ENCODE peak calls at places on chromosomes 4 and X, in five cellular contexts. K is hepatocyte, U is tibial nerve, J is right atrium auricular region, O is A673. Q is an unnamed sample.
A peak's percentile ranks its signal among the peaks of the same experiment; 100 is the strongest.

GRCh38 chr4:104128031-104128849 is 366.5 kb downstream of the CXXC4 start:
- DNase-seq in K (no peak), U (no peak), J (no peak), O (no peak), Q (no peak)

GRCh38 chrX:22527302-22527701 is 254.6 kb downstream of the CBLL2 start:
- DNase-seq in K (no peak), U (no peak), J (no peak), O (no peak), Q (no peak)

GRCh38 chrX:3576886-3577516 is 136.4 kb downstream of the PRKX start:
- DNase-seq in K (no peak), U (no peak), J (no peak), O (no peak), Q (no peak)

GRCh38 chr4:23333556-23333945 is 556.3 kb downstream of the PPARGC1A start:
- DNase-seq in K (no peak), U (no peak), J (no peak), O (no peak), Q (no peak)

GRCh38 chrX:81414630-81415029 is 212.7 kb downstream of the SH3BGRL start:
- DNase-seq in K (no peak), U (no peak), J (no peak), O (peak; percentile 0), Q (no peak)

GRCh38 chr4:15989431-15989830 is 26.5 kb upstream of the FGFBP2 start:
- DNase-seq in K (no peak), U (no peak), J (no peak), O (no peak), Q (no peak)

GRCh38 chrX:17291141-17291900 is 83.7 kb upstream of the NHS start:
- DNase-seq in K (no peak), U (no peak), J (no peak), O (no peak), Q (no peak)

GRCh38 chrX:74804574-74804973 is 120.7 kb downstream of the NEXMIF start:
- DNase-seq in K (no peak), U (no peak), J (no peak), O (no peak), Q (no peak)

GRCh38 chr4:78162821-78163220 is 105.7 kb downstream of the FRAS1 start:
- DNase-seq in K (no peak), U (no peak), J (no peak), O (no peak), Q (no peak)

GRCh38 chrX:43456056-43456455 is 200.0 kb upstream of the MAOA start:
- DNase-seq in K (no peak), U (no peak), J (no peak), O (peak; percentile 4), Q (no peak)

GRCh38 chr4:187993827-187994226 is 1.7 kb upstream of the ZFP42 start:
- DNase-seq in K (peak; percentile 26), U (no peak), J (no peak), O (peak; percentile 56), Q (peak; percentile 63)

GRCh38 chr4:39637572-39638357 is 900 bp downstream of the SMIM14 start:
- DNase-seq in K (peak; percentile 73), U (peak; percentile 48), J (peak; percentile 68), O (peak; percentile 64), Q (peak; percentile 76)

GRCh38 chr4:102247041-102247440 is 98.2 kb downstream of the SLC39A8 start:
- DNase-seq in K (no peak), U (no peak), J (no peak), O (no peak), Q (no peak)

GRCh38 chr4:14091966-14092365 is 464.4 kb upstream of the BOD1L1 start:
- DNase-seq in K (no peak), U (no peak), J (no peak), O (no peak), Q (no peak)

GRCh38 chr4:5611656-5612187 is 96.6 kb downstream of the EVC2 start:
- DNase-seq in K (no peak), U (no peak), J (no peak), O (peak; percentile 63), Q (peak; percentile 32)

GRCh38 chr4:157043131-157043530 is 32.8 kb upstream of the GLRB start:
- DNase-seq in K (peak; percentile 12), U (no peak), J (no peak), O (peak; percentile 66), Q (peak; percentile 25)

GRCh38 chr4:159177265-159178146 is 74.6 kb downstream of the RAPGEF2 start:
- DNase-seq in K (no peak), U (no peak), J (no peak), O (no peak), Q (no peak)

GRCh38 chr4:159175165-159175988 is 72.5 kb downstream of the RAPGEF2 start:
- DNase-seq in K (peak; percentile 88), U (peak; percentile 79), J (peak; percentile 69), O (peak; percentile 95), Q (peak; percentile 79)

GRCh38 chr4:159175989-159176375 is 73.1 kb downstream of the RAPGEF2 start:
- DNase-seq in K (no peak), U (no peak), J (no peak), O (no peak), Q (no peak)

GRCh38 chr4:159171287-159171686 is 68.4 kb downstream of the RAPGEF2 start:
- DNase-seq in K (no peak), U (no peak), J (no peak), O (no peak), Q (no peak)

DNA sequence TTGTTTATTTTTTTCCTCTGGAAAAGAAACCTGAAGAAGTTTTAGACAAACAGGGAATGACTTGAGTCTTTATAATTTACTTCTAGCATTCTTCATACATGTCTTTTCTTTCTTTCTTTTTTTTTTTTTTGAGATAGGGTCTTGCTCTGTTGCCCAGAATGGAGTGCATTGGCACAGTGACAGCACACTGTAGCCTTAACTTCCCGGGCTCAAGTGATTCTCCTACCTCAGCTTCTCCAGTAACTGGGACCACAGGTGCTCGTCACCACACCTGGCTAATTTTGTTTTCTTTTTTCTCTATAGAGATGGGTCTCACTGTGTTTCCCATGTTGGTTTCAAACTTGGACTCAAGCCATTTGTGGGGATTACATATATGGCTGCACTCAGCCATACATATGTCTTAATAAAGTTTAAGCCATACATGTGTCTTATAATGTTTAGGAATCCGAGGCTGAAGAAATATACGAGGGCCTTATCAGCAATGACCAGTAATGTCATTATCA is 71.8 kb downstream of the RAPGEF2 start:
- DNase-seq in K (no peak), U (no peak), J (no peak), O (peak; percentile 32), Q (no peak)
- H3K4me1 ChIP-seq in K (peaks cover 12% of the 10 kb centered on the region), U (peaks cover 78% of the 10 kb centered on the region), J (peaks cover 74% of the 10 kb centered on the region), O (peaks cover 45% of the 10 kb centered on the region), Q (peaks cover 11% of the 10 kb centered on the region)

GRCh38 chr4:145511913-145512522 is 30.4 kb downstream of the SMAD1 start:
- DNase-seq in K (no peak), U (no peak), J (no peak), O (peak; percentile 34), Q (no peak)
- H3K4me1 ChIP-seq in K (no peaks in the 10 kb centered on the region), U (peaks cover 13% of the 10 kb centered on the region), J (peaks cover 14% of the 10 kb centered on the region), O (no peaks in the 10 kb centered on the region), Q (peaks cover 28% of the 10 kb centered on the region)

DNA sequence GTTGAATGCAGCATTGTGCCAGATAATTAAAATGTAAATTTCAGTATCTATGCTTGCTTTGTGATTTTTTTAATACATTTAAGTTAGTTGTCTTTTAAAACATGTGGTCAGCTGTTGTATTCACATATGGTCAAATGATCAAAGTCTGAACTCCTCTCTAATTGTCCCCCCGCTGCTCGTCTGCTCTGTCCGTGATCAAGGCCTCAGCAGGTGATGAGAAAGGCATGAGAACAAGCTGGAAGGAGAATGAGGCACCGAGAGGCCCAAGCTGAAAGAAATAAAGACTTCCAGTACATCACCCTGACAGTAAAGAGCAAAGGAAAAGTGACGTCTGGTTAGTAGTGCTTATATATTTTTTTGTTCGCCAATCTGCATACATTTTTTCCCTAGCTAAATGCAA is 181.3 kb downstream of the ZIC3 start:
- DNase-seq in K (no peak), U (no peak), J (no peak), O (no peak), Q (no peak)
- H3K4me1 ChIP-seq in K (no peaks in the 10 kb centered on the region), U (no peaks in the 10 kb centered on the region), J (no peaks in the 10 kb centered on the region), O (no peaks in the 10 kb centered on the region), Q (peaks cover 48% of the 10 kb centered on the region)

GRCh38 chr4:99078336-99078735 is 10.3 kb downstream of the ADH5 start:
- DNase-seq in K (no peak), U (no peak), J (no peak), O (no peak), Q (no peak)
- H3K4me1 ChIP-seq in K (no peaks in the 10 kb centered on the region), U (peaks cover 30% of the 10 kb centered on the region), J (no peaks in the 10 kb centered on the region), O (no peaks in the 10 kb centered on the region), Q (no peaks in the 10 kb centered on the region)

DNA sequence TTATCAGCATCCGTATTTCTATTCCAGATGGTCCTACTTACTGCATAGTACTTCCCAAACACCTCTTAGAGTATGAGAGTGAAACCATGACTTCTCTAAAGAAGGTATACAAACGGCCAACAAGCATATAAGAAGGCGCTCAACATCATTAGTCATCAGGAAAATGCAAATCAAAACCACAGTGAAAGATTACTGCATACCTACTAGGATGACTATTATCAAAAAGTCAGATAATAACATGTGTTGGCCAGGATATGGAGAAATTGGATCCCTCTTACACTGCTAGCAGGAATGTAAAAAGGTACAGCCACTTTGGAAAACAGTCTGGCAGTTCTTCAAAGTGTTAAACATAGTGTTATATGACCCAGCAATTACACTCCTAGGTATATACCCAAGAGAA is 215.3 kb upstream of the CXorf66 start:
- DNase-seq in K (no peak), U (no peak), J (no peak), O (no peak), Q (no peak)
- H3K4me1 ChIP-seq in K (no peaks in the 10 kb centered on the region), U (no peaks in the 10 kb centered on the region), J (no peaks in the 10 kb centered on the region), O (no peaks in the 10 kb centered on the region), Q (no peaks in the 10 kb centered on the region)

DNA sequence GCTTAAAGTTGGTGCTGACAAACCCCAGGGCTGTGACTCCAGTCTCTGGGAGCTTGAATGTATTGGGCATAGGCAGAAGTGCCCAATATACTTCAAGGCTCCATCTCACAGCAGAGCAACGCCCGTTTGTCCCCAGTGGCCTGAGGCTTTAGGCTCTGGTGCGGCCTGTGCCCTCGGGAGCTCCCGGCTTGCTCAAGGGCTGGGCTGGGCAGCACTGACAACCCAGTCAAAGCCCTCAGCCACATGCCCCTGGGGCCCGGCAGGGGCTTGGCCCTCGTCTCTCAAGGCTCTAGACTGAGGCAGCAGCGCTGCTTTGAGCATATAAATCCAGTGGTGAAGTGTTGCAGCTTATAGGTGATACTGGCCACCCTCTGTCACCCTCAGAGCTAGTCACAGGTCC is 203.7 kb downstream of the AFAP1 start:
- DNase-seq in K (no peak), U (no peak), J (no peak), O (no peak), Q (no peak)
- H3K4me1 ChIP-seq in K (no peaks in the 10 kb centered on the region), U (no peaks in the 10 kb centered on the region), J (no peaks in the 10 kb centered on the region), O (no peaks in the 10 kb centered on the region), Q (no peaks in the 10 kb centered on the region)

DNA sequence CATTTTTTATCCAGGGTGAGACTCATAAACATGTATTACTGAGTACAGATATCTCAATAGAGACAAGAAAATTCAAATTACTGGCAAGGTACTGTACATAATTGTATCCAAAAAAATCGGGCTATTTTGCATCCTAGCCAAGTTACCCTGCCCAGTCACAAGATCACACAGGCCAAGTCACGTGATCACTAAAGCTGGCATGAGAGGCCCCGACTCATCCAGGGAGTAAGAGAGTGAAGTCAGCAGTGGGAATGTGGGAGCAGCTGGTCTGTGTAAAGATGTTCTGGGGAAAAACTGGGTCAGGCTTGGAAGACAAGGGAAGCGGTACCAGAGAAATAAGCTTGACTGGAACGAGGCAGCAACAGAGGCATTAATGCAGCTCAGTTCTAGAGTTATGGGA is 119.3 kb upstream of the STS start:
- DNase-seq in K (no peak), U (no peak), J (no peak), O (no peak), Q (no peak)
- H3K4me1 ChIP-seq in K (no peaks in the 10 kb centered on the region), U (no peaks in the 10 kb centered on the region), J (no peaks in the 10 kb centered on the region), O (no peaks in the 10 kb centered on the region), Q (no peaks in the 10 kb centered on the region)

Q was measured in HAP-1.